ENCODE peak calls at places on chromosomes 7 and 10, in seven cellular contexts. One of them, this sample, is unnamed.

GRCh38 chr10:50991496-50992355 is 82.6 kb upstream of the PRKG1 start:
- DNase-seq in OCI-LY7: no peak
- DNase-seq in GM23338: peak; percentile 55
- DNase-seq in MM.1S: no peak
- DNase-seq in hepatocyte: peak; percentile 49
- DNase-seq in HCT116: no peak
- DNase-seq in PC-9: no peak
- DNase-seq in this sample: no peak

GRCh38 chr10:102729090-102730026 is 14.4 kb upstream of the WBP1L start:
- DNase-seq in OCI-LY7: no peak
- DNase-seq in HCT116: peak; percentile 49
- DNase-seq in PC-9: no peak
- DNase-seq in hepatocyte: peak; percentile 91
- DNase-seq in GM23338: peak; percentile 93
- DNase-seq in MM.1S: peak; percentile 59
- DNase-seq in this sample: peak; percentile 70

GRCh38 chr7:30003098-30003497 is 13.5 kb upstream of the SCRN1 start:
- DNase-seq in hepatocyte: no peak
- DNase-seq in MM.1S: no peak
- DNase-seq in PC-9: no peak
- DNase-seq in GM23338: peak; percentile 71
- DNase-seq in OCI-LY7: no peak
- DNase-seq in HCT116: no peak
- DNase-seq in this sample: no peak

GRCh38 chr7:27066148-27066547 is 29.7 kb downstream of the HOXA1 start:
- DNase-seq in MM.1S: no peak
- DNase-seq in HCT116: no peak
- DNase-seq in OCI-LY7: no peak
- DNase-seq in GM23338: no peak
- DNase-seq in PC-9: peak; percentile 90
- DNase-seq in hepatocyte: no peak
- DNase-seq in this sample: peak; percentile 90

GRCh38 chr10:44882146-44882720 is 28.9 kb upstream of the TMEM72 start:
- DNase-seq in hepatocyte: no peak
- DNase-seq in HCT116: no peak
- DNase-seq in GM23338: no peak
- DNase-seq in OCI-LY7: no peak
- DNase-seq in PC-9: no peak
- DNase-seq in MM.1S: peak; percentile 60
- DNase-seq in this sample: no peak

GRCh38 chr10:77403761-77404160 is 233.8 kb downstream of the KCNMA1 start:
- DNase-seq in MM.1S: no peak
- DNase-seq in OCI-LY7: no peak
- DNase-seq in HCT116: no peak
- DNase-seq in hepatocyte: no peak
- DNase-seq in GM23338: no peak
- DNase-seq in PC-9: no peak
- DNase-seq in this sample: no peak

GRCh38 chr10:126235091-126235978 is 152.9 kb downstream of the ADAM12 start:
- DNase-seq in GM23338: no peak
- DNase-seq in OCI-LY7: no peak
- DNase-seq in MM.1S: no peak
- DNase-seq in HCT116: no peak
- DNase-seq in PC-9: peak; percentile 65
- DNase-seq in hepatocyte: no peak
- DNase-seq in this sample: peak; percentile 55

GRCh38 chr7:12942599-12942998 is 255.2 kb downstream of the ARL4A start:
- DNase-seq in PC-9: no peak
- DNase-seq in MM.1S: no peak
- DNase-seq in GM23338: no peak
- DNase-seq in OCI-LY7: no peak
- DNase-seq in hepatocyte: peak; percentile 49
- DNase-seq in HCT116: no peak
- DNase-seq in this sample: peak; percentile 62

GRCh38 chr7:37354661-37355131 is 94.0 kb downstream of the ELMO1 start:
- DNase-seq in OCI-LY7: no peak
- DNase-seq in PC-9: no peak
- DNase-seq in GM23338: no peak
- DNase-seq in HCT116: no peak
- DNase-seq in hepatocyte: peak; percentile 60
- DNase-seq in MM.1S: no peak
- DNase-seq in this sample: no peak

GRCh38 chr7:128948976-128949760 is 11.4 kb downstream of the IRF5 start:
- DNase-seq in OCI-LY7: no peak
- DNase-seq in hepatocyte: no peak
- DNase-seq in MM.1S: no peak
- DNase-seq in PC-9: no peak
- DNase-seq in HCT116: no peak
- DNase-seq in GM23338: no peak
- DNase-seq in this sample: no peak

GRCh38 chr10:86693721-86694369 is 25.5 kb downstream of the LDB3 start:
- DNase-seq in GM23338: peak; percentile 87
- DNase-seq in MM.1S: peak; percentile 25
- DNase-seq in PC-9: no peak
- DNase-seq in hepatocyte: peak; percentile 77
- DNase-seq in OCI-LY7: peak; percentile 41
- DNase-seq in HCT116: no peak
- DNase-seq in this sample: peak; percentile 35

GRCh38 chr10:86692023-86692514 is 23.8 kb downstream of the LDB3 start:
- DNase-seq in OCI-LY7: no peak
- DNase-seq in HCT116: no peak
- DNase-seq in GM23338: no peak
- DNase-seq in MM.1S: no peak
- DNase-seq in hepatocyte: no peak
- DNase-seq in PC-9: no peak
- DNase-seq in this sample: no peak

GRCh38 chr10:86691333-86692022 is 23.2 kb downstream of the LDB3 start:
- DNase-seq in HCT116: no peak
- DNase-seq in PC-9: no peak
- DNase-seq in OCI-LY7: no peak
- DNase-seq in hepatocyte: no peak
- DNase-seq in MM.1S: no peak
- DNase-seq in GM23338: no peak
- DNase-seq in this sample: no peak

GRCh38 chr10:86693289-86693688 is 25.0 kb downstream of the LDB3 start:
- DNase-seq in GM23338: no peak
- DNase-seq in MM.1S: no peak
- DNase-seq in OCI-LY7: no peak
- DNase-seq in PC-9: no peak
- DNase-seq in HCT116: no peak
- DNase-seq in hepatocyte: no peak
- DNase-seq in this sample: no peak

DNA sequence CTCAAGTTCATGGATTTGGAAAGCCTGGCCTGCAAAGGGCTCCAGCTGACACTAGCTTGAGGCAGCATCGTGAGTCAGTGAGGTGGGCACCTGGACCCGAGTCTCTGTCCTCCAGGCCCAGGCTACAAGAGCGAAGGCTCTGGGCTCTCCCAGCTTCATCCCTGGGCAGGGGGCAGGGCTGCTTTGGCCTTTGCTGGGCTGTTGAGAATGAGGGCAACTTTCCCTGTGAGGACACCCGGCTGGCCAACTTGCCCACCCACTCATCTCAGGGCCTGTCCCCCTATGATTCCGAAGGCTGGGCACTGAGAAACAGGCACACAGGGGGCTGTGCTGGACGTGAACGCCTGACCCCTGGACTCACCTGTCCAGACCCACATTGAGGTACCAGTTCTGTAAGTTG is 24.4 kb downstream of the LDB3 start:
- DNase-seq in GM23338: no peak
- DNase-seq in OCI-LY7: no peak
- DNase-seq in PC-9: no peak
- DNase-seq in HCT116: no peak
- DNase-seq in MM.1S: no peak
- DNase-seq in hepatocyte: no peak
- DNase-seq in this sample: no peak
- H3K9me2 ChIP-seq in GM23338: no peaks in the 10 kb centered on the region
- H3K9me2 ChIP-seq in OCI-LY7: no peaks in the 10 kb centered on the region
- H3K9me2 ChIP-seq in PC-9: no peaks in the 10 kb centered on the region
- H3K9me2 ChIP-seq in HCT116: no peaks in the 10 kb centered on the region
- H3K9me2 ChIP-seq in MM.1S: no peaks in the 10 kb centered on the region
- H3K9me2 ChIP-seq in hepatocyte: no peaks in the 10 kb centered on the region
- H3K9me2 ChIP-seq in this sample: no peaks in the 10 kb centered on the region

GRCh38 chr10:72089618-72090017 is 1.3 kb upstream of the SPOCK2 start:
- DNase-seq in OCI-LY7: no peak
- DNase-seq in MM.1S: no peak
- DNase-seq in HCT116: no peak
- DNase-seq in hepatocyte: peak; percentile 52
- DNase-seq in GM23338: no peak
- DNase-seq in PC-9: peak; percentile 30
- DNase-seq in this sample: no peak

GRCh38 chr10:72087392-72087968 is 871 bp downstream of the SPOCK2 start:
- DNase-seq in HCT116: no peak
- DNase-seq in hepatocyte: peak; percentile 33
- DNase-seq in MM.1S: no peak
- DNase-seq in GM23338: peak; percentile 47
- DNase-seq in PC-9: no peak
- DNase-seq in OCI-LY7: peak; percentile 34
- DNase-seq in this sample: no peak

GRCh38 chr10:72087969-72088878 is at the start of gene SPOCK2:
- DNase-seq in OCI-LY7: peak; percentile 36
- DNase-seq in hepatocyte: no peak
- DNase-seq in GM23338: peak; percentile 64
- DNase-seq in MM.1S: no peak
- DNase-seq in PC-9: peak; percentile 26
- DNase-seq in HCT116: no peak
- DNase-seq in this sample: no peak

GRCh38 chr10:72090326-72090725 is 2.0 kb upstream of the SPOCK2 start:
- DNase-seq in PC-9: peak; percentile 87
- DNase-seq in MM.1S: no peak
- DNase-seq in GM23338: no peak
- DNase-seq in OCI-LY7: no peak
- DNase-seq in hepatocyte: no peak
- DNase-seq in HCT116: no peak
- DNase-seq in this sample: peak; percentile 18

GRCh38 chr10:72088879-72089585 is 681 bp upstream of the SPOCK2 start:
- DNase-seq in hepatocyte: no peak
- DNase-seq in GM23338: peak; percentile 21
- DNase-seq in PC-9: peak; percentile 1
- DNase-seq in HCT116: no peak
- DNase-seq in OCI-LY7: no peak
- DNase-seq in MM.1S: no peak
- DNase-seq in this sample: no peak
- H3K4me3 ChIP-seq in hepatocyte: no peak overlapping the region
- H3K4me3 ChIP-seq in GM23338: peak overlapping the region; percentile 73
- H3K4me3 ChIP-seq in PC-9: no peak overlapping the region
- H3K4me3 ChIP-seq in HCT116: no peak overlapping the region
- H3K4me3 ChIP-seq in OCI-LY7: no peak overlapping the region
- H3K4me3 ChIP-seq in MM.1S: no peak overlapping the region
- H3K4me3 ChIP-seq in this sample: no peak overlapping the region

GRCh38 chr7:48130658-48131108 is 40.6 kb upstream of the ABCA13 start:
- DNase-seq in hepatocyte: no peak
- DNase-seq in OCI-LY7: no peak
- DNase-seq in HCT116: no peak
- DNase-seq in GM23338: no peak
- DNase-seq in PC-9: no peak
- DNase-seq in MM.1S: no peak
- DNase-seq in this sample: no peak

DNA sequence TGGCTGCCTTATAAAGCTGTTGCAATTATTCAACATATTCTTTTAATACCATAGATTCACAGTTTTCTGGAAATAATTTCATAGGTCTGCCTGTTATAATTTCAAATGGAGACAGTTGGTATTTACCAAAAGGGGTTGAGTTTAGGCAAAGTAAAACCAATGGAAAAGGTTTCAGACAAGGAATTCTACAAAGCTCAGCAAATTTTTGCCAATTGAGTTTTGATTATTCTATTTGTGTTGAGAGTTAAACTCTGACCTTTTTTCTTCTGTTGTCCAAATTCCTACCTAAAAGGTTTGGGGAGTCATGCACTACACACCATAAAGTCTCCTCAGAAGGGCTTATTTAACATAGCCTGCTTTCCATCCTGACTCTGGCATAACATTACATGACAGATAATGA is 38.5 kb upstream of the ABCA13 start:
- DNase-seq in MM.1S: no peak
- DNase-seq in PC-9: no peak
- DNase-seq in GM23338: no peak
- DNase-seq in hepatocyte: no peak
- DNase-seq in HCT116: no peak
- DNase-seq in OCI-LY7: no peak
- DNase-seq in this sample: no peak
- TF ChIP-seq CTCF in MM.1S: no peak
- TF ChIP-seq CTCF in PC-9: no peak
- TF ChIP-seq CTCF in GM23338: no peak
- TF ChIP-seq CTCF in hepatocyte: no peak
- TF ChIP-seq CTCF in HCT116: no peak
- TF ChIP-seq CTCF in OCI-LY7: no peak
- TF ChIP-seq CTCF in this sample: no peak

GRCh38 chr10:88064608-88065383 is 201.4 kb downstream of the PTEN start:
- DNase-seq in PC-9: no peak
- DNase-seq in HCT116: no peak
- DNase-seq in hepatocyte: peak; percentile 45
- DNase-seq in MM.1S: peak; percentile 71
- DNase-seq in OCI-LY7: no peak
- DNase-seq in GM23338: no peak
- DNase-seq in this sample: no peak

GRCh38 chr10:88063861-88064521 is 200.6 kb downstream of the PTEN start:
- DNase-seq in PC-9: no peak
- DNase-seq in GM23338: no peak
- DNase-seq in MM.1S: no peak
- DNase-seq in HCT116: no peak
- DNase-seq in OCI-LY7: no peak
- DNase-seq in hepatocyte: no peak
- DNase-seq in this sample: no peak

GRCh38 chr10:88066876-88067275 is 203.5 kb downstream of the PTEN start:
- DNase-seq in hepatocyte: no peak
- DNase-seq in MM.1S: no peak
- DNase-seq in GM23338: no peak
- DNase-seq in OCI-LY7: peak; percentile 86
- DNase-seq in HCT116: no peak
- DNase-seq in PC-9: no peak
- DNase-seq in this sample: no peak

GRCh38 chr10:88066319-88066718 is 202.9 kb downstream of the PTEN start:
- DNase-seq in MM.1S: no peak
- DNase-seq in OCI-LY7: no peak
- DNase-seq in hepatocyte: no peak
- DNase-seq in HCT116: no peak
- DNase-seq in GM23338: no peak
- DNase-seq in PC-9: no peak
- DNase-seq in this sample: no peak

DNA sequence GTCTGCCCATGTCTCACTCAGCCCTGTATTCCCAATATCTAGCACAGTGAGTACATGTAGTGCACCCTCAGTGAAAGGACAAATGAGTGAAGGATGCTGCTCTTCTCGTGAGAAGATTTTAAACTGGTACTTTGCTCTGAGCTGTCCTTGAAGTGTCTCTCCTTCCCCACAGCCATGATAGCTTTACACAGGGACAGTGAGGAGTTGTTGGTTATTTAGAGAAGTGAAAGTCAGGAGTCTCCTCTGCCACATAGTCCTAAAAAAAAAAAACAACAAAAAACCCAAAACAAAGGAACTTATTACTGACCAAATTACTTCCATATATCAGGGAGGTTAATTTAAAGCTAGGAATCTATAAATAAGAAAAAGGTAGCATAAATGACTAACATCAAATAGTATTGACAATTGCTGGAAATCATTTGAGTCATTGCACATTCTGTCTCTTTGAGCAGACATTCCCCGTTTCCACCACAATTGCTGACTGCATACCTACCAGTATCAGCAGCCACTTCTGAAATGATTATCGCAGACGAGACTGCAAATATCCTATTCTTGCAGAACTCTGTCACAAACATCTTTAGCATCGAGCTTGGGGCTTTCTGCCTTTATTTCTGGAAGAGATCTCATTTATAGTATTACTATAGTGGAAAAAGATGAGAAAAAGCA is 202.1 kb downstream of the PTEN start:
- DNase-seq in HCT116: no peak
- DNase-seq in OCI-LY7: no peak
- DNase-seq in MM.1S: no peak
- DNase-seq in GM23338: no peak
- DNase-seq in PC-9: no peak
- DNase-seq in hepatocyte: no peak
- DNase-seq in this sample: no peak
- H3K9me2 ChIP-seq in HCT116: no peaks in the 10 kb centered on the region
- H3K9me2 ChIP-seq in OCI-LY7: no peaks in the 10 kb centered on the region
- H3K9me2 ChIP-seq in MM.1S: no peaks in the 10 kb centered on the region
- H3K9me2 ChIP-seq in GM23338: peaks cover 14% of the 10 kb centered on the region
- H3K9me2 ChIP-seq in PC-9: no peaks in the 10 kb centered on the region
- H3K9me2 ChIP-seq in hepatocyte: no peaks in the 10 kb centered on the region
- H3K9me2 ChIP-seq in this sample: no peaks in the 10 kb centered on the region